ENCODE peak calls at places on chromosomes 16 and 17, in seven cellular contexts. S is K562, D is GM12892, Z is HepG2, F is H1, A is SK-N-SH, T is GM12878. K is an unnamed sample.

GRCh38 chr16:57571098-57571497 is 28.7 kb downstream of the ADGRG5 start:
- DNase-seq in S (no peak), A (no peak), F (no peak), T (no peak), Z (no peak), D (no peak), K (no peak)

GRCh38 chr17:28390563-28390962 is 15.4 kb downstream of the SLC46A1 start:
- DNase-seq in D (no peak), Z (no peak), A (no peak), F (no peak), S (no peak), T (no peak), K (no peak)

GRCh38 chr17:49676276-49676868 is 1.5 kb downstream of the SPOP start:
- DNase-seq in D (peak; percentile 58), T (peak; percentile 85), Z (no peak), A (no peak), F (no peak), S (peak; percentile 67), K (peak; percentile 68)

GRCh38 chr17:52032454-52032853 is 126.1 kb downstream of the CA10 start:
- DNase-seq in D (no peak), S (no peak), A (no peak), F (no peak), Z (no peak), T (no peak), K (no peak)

GRCh38 chr17:57735707-57736106 is 9.4 kb downstream of the CCDC182 start:
- DNase-seq in Z (peak; percentile 37), S (peak; percentile 16), F (no peak), D (no peak), T (no peak), A (peak; percentile 60), K (no peak)

GRCh38 chr16:4404247-4404966 is 12.0 kb downstream of the CORO7 start:
- DNase-seq in T (no peak), F (peak; percentile 72), Z (peak; percentile 51), S (peak; percentile 73), D (peak; percentile 51), A (peak; percentile 80), K (peak; percentile 61)

GRCh38 chr17:7238418-7239090 is 703 bp downstream of the PHF23 start:
- DNase-seq in D (no peak), F (no peak), A (no peak), T (no peak), Z (no peak), S (peak; percentile 67), K (no peak)

GRCh38 chr16:62035115-62036092 is 834 bp downstream of the CDH8 start:
- DNase-seq in S (no peak), T (no peak), Z (no peak), A (peak; percentile 38), F (peak; percentile 56), D (no peak), K (no peak)

GRCh38 chr16:75181630-75182029 is 25.3 kb downstream of the CTRB2 start:
- DNase-seq in A (no peak), Z (no peak), S (peak; percentile 38), F (no peak), T (no peak), D (no peak), K (no peak)

GRCh38 chr17:65231662-65232335 is 94.6 kb downstream of the RGS9 start:
- DNase-seq in F (peak; percentile 70), T (peak; percentile 12), S (peak; percentile 75), A (peak; percentile 86), Z (peak; percentile 70), D (peak; percentile 54), K (peak; percentile 52)

GRCh38 chr16:81424761-81425160 is 19.8 kb upstream of the CMIP start:
- DNase-seq in S (peak; percentile 27), T (peak; percentile 68), D (no peak), F (no peak), Z (no peak), A (no peak), K (no peak)

GRCh38 chr17:39073353-39073752 is 78.1 kb downstream of the PLXDC1 start:
- DNase-seq in F (no peak), D (no peak), A (no peak), S (no peak), T (no peak), Z (no peak), K (no peak)

GRCh38 chr17:40427002-40427491 is 9.4 kb upstream of the TOP2A start:
- DNase-seq in S (no peak), A (no peak), T (no peak), Z (no peak), D (no peak), F (no peak), K (no peak)

GRCh38 chr16:2090819-2091721 is 43.3 kb downstream of the TSC2 start:
- DNase-seq in D (no peak), Z (no peak), T (no peak), F (peak; percentile 59), S (no peak), A (peak; percentile 75), K (no peak)

DNA sequence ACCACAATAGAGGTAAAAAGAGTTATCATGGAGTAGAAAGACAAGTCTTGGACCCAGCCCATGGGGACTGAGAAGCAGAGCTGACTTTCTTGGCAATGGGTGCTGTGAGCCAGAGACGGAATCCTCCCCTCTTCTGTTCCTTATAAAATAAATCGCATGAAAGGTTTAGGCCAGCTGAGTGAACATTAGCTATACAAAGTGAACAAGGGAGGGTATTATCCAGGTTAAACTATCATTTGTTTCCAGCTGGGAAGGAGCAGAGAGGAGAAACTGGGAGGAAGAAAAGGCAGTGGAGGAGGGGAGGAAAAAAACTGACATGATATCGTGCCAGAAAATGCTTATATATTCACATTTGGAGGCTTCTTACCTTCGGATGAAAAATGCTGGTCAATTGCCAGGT is 13.3 kb upstream of the PAFAH1B1 start:
- DNase-seq in D (no peak), S (no peak), Z (no peak), A (no peak), T (no peak), F (no peak), K (no peak)
- TF ChIP-seq TAF1 in D (no peak), S (no peak), Z (no peak), A (no peak), T (no peak), F (no peak), K (no peak)

GRCh38 chr17:79093270-79093669 is 18.6 kb downstream of the ENGASE start:
- DNase-seq in Z (no peak), A (no peak), T (no peak), S (no peak), F (no peak), D (no peak), K (no peak)
- TF ChIP-seq TAF1 in Z (no peak), A (no peak), T (no peak), S (no peak), F (no peak), D (no peak), K (no peak)

DNA sequence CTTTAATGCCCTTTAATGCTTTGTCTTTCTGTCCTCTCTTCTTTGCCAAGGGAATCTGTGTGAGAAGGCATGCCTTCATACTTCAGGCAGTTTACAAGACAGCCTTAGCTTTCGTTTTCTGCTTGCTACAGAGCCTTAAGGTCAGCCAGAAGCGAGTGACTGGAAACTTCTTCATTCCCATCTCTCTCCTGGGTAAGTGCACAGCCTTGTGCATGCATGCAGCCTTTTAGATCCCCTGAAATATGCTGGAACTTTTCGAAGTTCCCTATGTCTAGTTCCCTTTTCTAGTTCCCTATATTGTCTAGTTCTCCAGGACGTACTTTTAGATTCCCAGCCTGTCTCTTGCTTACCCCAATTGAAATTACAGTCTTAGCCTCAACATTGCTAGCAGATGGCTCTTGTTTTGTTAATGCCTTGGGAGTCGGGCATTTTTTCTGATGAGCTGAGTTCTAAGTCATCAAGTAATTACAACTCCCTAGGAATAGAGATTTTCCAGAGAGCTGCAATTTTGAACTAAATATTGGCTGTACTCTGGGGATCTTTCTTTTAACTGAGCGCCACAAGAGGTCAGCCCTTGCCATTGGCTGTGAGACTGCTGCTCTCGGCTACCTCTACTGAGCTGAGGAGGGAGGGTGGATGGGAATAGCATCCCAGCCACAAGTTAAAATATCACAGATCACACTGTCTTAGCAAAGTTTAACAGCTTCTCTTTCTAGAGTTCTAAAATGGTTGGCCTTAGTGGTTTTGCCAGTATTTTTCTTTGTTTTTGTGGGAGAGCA is 22.7 kb upstream of the PPM1D start:
- DNase-seq in A (peak; percentile 33), S (peak; percentile 35), T (peak; percentile 30), D (no peak), F (no peak), Z (peak; percentile 17), K (no peak)
- TF ChIP-seq TAF1 in A (no peak), S (no peak), T (no peak), D (no peak), F (no peak), Z (no peak), K (no peak)

GRCh38 chr17:81821147-81821546 is 11.9 kb downstream of the MCRIP1 start:
- DNase-seq in T (no peak), S (no peak), D (no peak), Z (no peak), F (no peak), A (no peak), K (no peak)

GRCh38 chr17:81822312-81822637 is 10.8 kb downstream of the MCRIP1 start:
- DNase-seq in Z (no peak), A (no peak), F (no peak), T (no peak), D (no peak), S (no peak), K (no peak)

GRCh38 chr17:81822996-81823799 is 9.9 kb downstream of the MCRIP1 start:
- DNase-seq in D (no peak), T (no peak), F (no peak), A (no peak), Z (no peak), S (no peak), K (no peak)

GRCh38 chr17:81819648-81820171 is 13.4 kb downstream of the MCRIP1 start:
- DNase-seq in D (no peak), S (no peak), A (no peak), F (no peak), Z (no peak), T (no peak), K (no peak)

GRCh38 chr17:81821603-81822311 is 11.3 kb downstream of the MCRIP1 start:
- DNase-seq in S (peak; percentile 94), T (no peak), Z (peak; percentile 84), A (peak; percentile 82), F (no peak), D (no peak), K (no peak)
- TF ChIP-seq TAF1 in S (no peak), T (no peak), Z (no peak), A (no peak), F (no peak), D (no peak), K (no peak)

DNA sequence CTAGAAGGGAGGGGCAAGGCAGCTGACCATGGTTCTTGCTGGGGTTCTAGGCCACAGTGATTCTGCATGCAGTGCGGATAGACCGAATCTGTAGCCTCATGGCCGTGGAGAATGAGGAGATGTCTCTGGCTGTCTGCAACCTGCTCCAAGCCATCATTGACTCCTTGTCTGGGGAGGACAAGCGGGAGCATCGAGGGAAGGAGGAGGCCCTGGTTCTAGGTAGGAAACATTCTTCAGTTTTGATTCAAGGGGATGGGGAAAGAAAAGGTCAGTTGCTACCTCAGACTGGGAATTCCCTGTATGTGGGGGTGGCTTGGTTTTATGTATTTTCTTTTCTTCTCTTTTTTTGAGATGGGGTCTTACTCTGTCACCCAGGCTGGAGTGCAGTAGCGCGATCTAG is 7.6 kb downstream of the UNC45B start:
- DNase-seq in T (no peak), A (no peak), D (no peak), Z (no peak), F (no peak), S (no peak), K (no peak)
- TF ChIP-seq TAF1 in T (no peak), A (no peak), D (no peak), Z (no peak), F (no peak), S (no peak), K (no peak)